ENCODE peak calls at places on chromosome 10, in five cellular contexts. K, O, S, R and D are unnamed samples.

GRCh38 chr10:23344251-23344841 is at the start of gene C10orf67:
- DNase-seq in K (peak), O (no peak), R (no peak), S (peak), D (no peak)

GRCh38 chr10:15775513-15775912 is 55.8 kb upstream of the ITGA8 start:
- DNase-seq in R (no peak), K (no peak), O (no peak), S (peak), D (no peak)

GRCh38 chr10:44325157-44325556 is 59.7 kb downstream of the CXCL12 start:
- DNase-seq in O (no peak), K (no peak), S (no peak), R (peak), D (no peak)

GRCh38 chr10:52424343-52424742 is 110.3 kb downstream of the DKK1 start:
- DNase-seq in R (no peak), S (no peak), K (no peak), O (no peak), D (no peak)

GRCh38 chr10:3886666-3887251 is 101.8 kb upstream of the KLF6 start:
- DNase-seq in S (peak), O (no peak), K (no peak), R (no peak), D (no peak)

GRCh38 chr10:90373911-90374310 is 483.9 kb downstream of the HTR7 start:
- DNase-seq in S (peak), K (no peak), R (no peak), O (no peak), D (no peak)

GRCh38 chr10:108204528-108205313 is 1040.2 kb upstream of the SORCS1 start:
- DNase-seq in O (no peak), K (no peak), S (peak), R (no peak), D (no peak)

GRCh38 chr10:27319752-27320561 is 79.4 kb upstream of the ACBD5 start:
- DNase-seq in S (peak), K (peak), O (peak), R (peak), D (no peak)

GRCh38 chr10:78429994-78430393 is 396.3 kb downstream of the RPS24 start:
- DNase-seq in O (no peak), K (no peak), R (no peak), S (no peak), D (no peak)